ENCODE peak calls at places on chromosomes 6 and 20, in five cellular contexts. G is GM12865; C is OCI-M1; H is CD4-positive, alpha-beta T cell; I is midbrain. N is an unnamed sample.

GRCh38 chr6:156804402-156804801 is 27.2 kb downstream of the ARID1B start:
- DNase-seq in G (no peak), C (no peak), H (no peak), I (no peak), N (no peak)

GRCh38 chr6:23089981-23090380 is 520.6 kb downstream of the HDGFL1 start:
- DNase-seq in G (no peak), C (no peak), H (no peak), I (no peak), N (no peak)

GRCh38 chr6:122645256-122645655 is 35.1 kb downstream of the PKIB start:
- DNase-seq in G (no peak), C (no peak), H (no peak), I (no peak), N (no peak)

GRCh38 chr6:78744144-78744543 is 123.2 kb upstream of the IRAK1BP1 start:
- DNase-seq in G (no peak), C (peak), H (no peak), I (no peak), N (no peak)

GRCh38 chr20:52031574-52032303 is 159.8 kb downstream of the ZFP64 start:
- DNase-seq in G (no peak), C (no peak), H (no peak), I (no peak), N (peak)

GRCh38 chr6:35483490-35483889 is 13.4 kb downstream of the TEAD3 start:
- DNase-seq in G (no peak), C (no peak), H (no peak), I (no peak), N (no peak)

GRCh38 chr6:157954150-157955117 is 27.2 kb upstream of the SYNJ2 start:
- DNase-seq in G (no peak), C (no peak), H (no peak), I (no peak), N (peak)

GRCh38 chr20:46130534-46130933 is 12.4 kb downstream of the CD40 start:
- DNase-seq in G (peak), C (no peak), H (no peak), I (no peak), N (no peak)

GRCh38 chr20:46350986-46351267 is 42.6 kb upstream of the CDH22 start:
- DNase-seq in G (no peak), C (no peak), H (no peak), I (no peak), N (no peak)

GRCh38 chr6:41787219-41787917 is at the start of gene TOMM6:
- DNase-seq in G (peak), C (peak), H (peak), I (peak), N (peak)

GRCh38 chr20:22805219-22805618 is 220.8 kb upstream of the FOXA2 start:
- DNase-seq in G (no peak), C (peak), H (no peak), I (no peak), N (peak)

GRCh38 chr6:110226261-110226660 is 46.0 kb downstream of the CDC40 start:
- DNase-seq in G (no peak), C (no peak), H (no peak), I (no peak), N (no peak)

GRCh38 chr6:43120938-43121913 is 45.1 kb downstream of the PTK7 start:
- DNase-seq in G (no peak), C (no peak), H (no peak), I (no peak), N (no peak)

GRCh38 chr6:12403201-12403826 is 113.2 kb downstream of the EDN1 start:
- DNase-seq in G (no peak), C (no peak), H (no peak), I (no peak), N (no peak)

GRCh38 chr6:41756354-41756753 is 9.2 kb upstream of the PGC start:
- DNase-seq in G (no peak), C (no peak), H (no peak), I (no peak), N (no peak)

GRCh38 chr20:6698056-6698455 is 69.4 kb upstream of the BMP2 start:
- DNase-seq in G (no peak), C (no peak), H (no peak), I (no peak), N (no peak)

GRCh38 chr6:20366082-20366834 is 35.4 kb upstream of the E2F3 start:
- DNase-seq in G (peak), C (peak), H (peak), I (no peak), N (peak)

GRCh38 chr6:150144294-150144868 is 1.5 kb downstream of the PPP1R14C start:
- DNase-seq in G (no peak), C (no peak), H (no peak), I (no peak), N (peak)

GRCh38 chr6:119129968-119130484 is 51.6 kb upstream of the FAM184A start:
- DNase-seq in G (no peak), C (peak), H (no peak), I (no peak), N (no peak)

GRCh38 chr6:33696538-33697518 is 14.7 kb downstream of the UQCC2 start:
- DNase-seq in G (peak), C (no peak), H (peak), I (no peak), N (no peak)

GRCh38 chr6:13273931-13274706 is 54.2 kb downstream of the TBC1D7 start:
- DNase-seq in G (peak), C (peak), H (peak), I (no peak), N (peak)

GRCh38 chr6:82494367-82494766 is 130.8 kb downstream of the TPBG start:
- DNase-seq in G (no peak), C (no peak), H (no peak), I (no peak), N (no peak)

GRCh38 chr20:33789109-33789857 is 21.9 kb upstream of the CHMP4B start:
- DNase-seq in G (peak), C (no peak), H (no peak), I (no peak), N (no peak)

GRCh38 chr6:158121335-158121734 is 46.7 kb downstream of the SERAC1 start:
- DNase-seq in G (no peak), C (no peak), H (no peak), I (no peak), N (no peak)

GRCh38 chr6:139568157-139568955 is 193.9 kb upstream of the CITED2 start:
- DNase-seq in G (no peak), C (peak), H (no peak), I (no peak), N (peak)

GRCh38 chr20:62741191-62741676 is 32.6 kb downstream of the NTSR1 start:
- DNase-seq in G (no peak), C (no peak), H (no peak), I (no peak), N (no peak)

GRCh38 chr6:149230729-149231434 is 86.6 kb upstream of the TAB2 start:
- DNase-seq in G (peak), C (no peak), H (no peak), I (no peak), N (peak)

GRCh38 chr6:167987396-167987795 is 10.1 kb upstream of the KIF25 start:
- DNase-seq in G (no peak), C (no peak), H (no peak), I (no peak), N (no peak)

GRCh38 chr6:217048-217659 is 75.1 kb upstream of the DUSP22 start:
- DNase-seq in G (peak), C (peak), H (no peak), I (no peak), N (no peak)

GRCh38 chr20:14583413-14583812 is 246.0 kb upstream of the FLRT3 start:
- DNase-seq in G (no peak), C (no peak), H (no peak), I (no peak), N (no peak)

GRCh38 chr6:43193929-43194328 is 11.9 kb downstream of the CUL9 start:
- DNase-seq in G (no peak), C (no peak), H (no peak), I (no peak), N (no peak)

GRCh38 chr20:46119028-46119546 is 973 bp downstream of the CD40 start:
- DNase-seq in G (peak), C (no peak), H (no peak), I (no peak), N (no peak)

GRCh38 chr6:13445005-13445743 is 42.2 kb downstream of the GFOD1 start:
- DNase-seq in G (no peak), C (no peak), H (peak), I (no peak), N (no peak)

GRCh38 chr6:44061375-44062104 is 65.7 kb downstream of the MRPL14 start:
- DNase-seq in G (no peak), C (no peak), H (no peak), I (no peak), N (no peak)

GRCh38 chr20:23029324-23029723 is 5.8 kb upstream of the SSTR4 start:
- DNase-seq in G (no peak), C (no peak), H (no peak), I (no peak), N (peak)

N was measured in MV-4-11.